ENCODE peak calls at places on chromosomes 6 and 20, in five cellular contexts. N is left colon; B is GOT3; P is activated T-helper 1 cell treated with anti-CD3 and anti-CD28 coated beads, Interleukin-12 subunit alpha, Interleukin-12 subunit beta, Interleukin-2, Interleukin-4 antibody, amounts not matched to agents 30 ng/mL and 10 ng/mL and 1 ng/mL, durations not matched to agents 14 hours and 24 hours and 36 hours; V is NAMALWA. E is an unnamed sample.

GRCh38 chr20:18058661-18059467 is 1.1 kb upstream of the OVOL2 start:
- DNase-seq in N (peak; percentile 50), B (no peak), P (no peak), V (no peak), E (no peak)

GRCh38 chr6:684831-685636 is 7.9 kb downstream of the EXOC2 start:
- DNase-seq in N (no peak), B (no peak), P (no peak), V (no peak), E (no peak)

GRCh38 chr20:16574656-16575355 is 1.6 kb upstream of the KIF16B start:
- DNase-seq in N (peak; percentile 88), B (peak; percentile 49), P (peak; percentile 81), V (peak; percentile 70), E (peak; percentile 92)

GRCh38 chr20:53126185-53126584 is 154.0 kb downstream of the TSHZ2 start:
- DNase-seq in N (no peak), B (no peak), P (no peak), V (no peak), E (no peak)

GRCh38 chr20:41524980-41525613 is 93.1 kb downstream of the CHD6 start:
- DNase-seq in N (peak; percentile 81), B (no peak), P (no peak), V (no peak), E (no peak)

GRCh38 chr6:135161996-135162395 is 19.1 kb upstream of the MYB start:
- DNase-seq in N (no peak), B (no peak), P (no peak), V (no peak), E (no peak)

GRCh38 chr6:99618649-99619408 is 12.2 kb downstream of the PRDM13 start:
- DNase-seq in N (no peak), B (no peak), P (no peak), V (no peak), E (no peak)

GRCh38 chr6:35681298-35681697 is 7.4 kb downstream of the FKBP5 start:
- DNase-seq in N (no peak), B (no peak), P (no peak), V (no peak), E (no peak)

GRCh38 chr6:41780623-41781301 is at the start of gene PRICKLE4:
- DNase-seq in N (peak; percentile 57), B (no peak), P (no peak), V (no peak), E (peak; percentile 43)

GRCh38 chr20:43849496-43850197 is 65.0 kb upstream of the TOX2 start:
- DNase-seq in N (no peak), B (no peak), P (no peak), V (no peak), E (no peak)

GRCh38 chr20:53608071-53608455 is 14.4 kb upstream of the ZNF217 start:
- DNase-seq in N (no peak), B (no peak), P (no peak), V (no peak), E (no peak)

GRCh38 chr6:158629376-158630221 is 14.9 kb downstream of the DYNLT1 start:
- DNase-seq in N (no peak), B (no peak), P (no peak), V (no peak), E (no peak)

GRCh38 chr20:48455606-48456360 is 372.0 kb downstream of the PREX1 start:
- DNase-seq in N (no peak), B (no peak), P (no peak), V (no peak), E (no peak)

GRCh38 chr6:41965429-41966213 is 24.0 kb upstream of the CCND3 start:
- DNase-seq in N (no peak), B (no peak), P (no peak), V (no peak), E (no peak)

GRCh38 chr6:125906158-125906998 is 50.2 kb upstream of the HINT3 start:
- DNase-seq in N (peak; percentile 67), B (no peak), P (peak; percentile 22), V (peak; percentile 52), E (peak; percentile 52)

GRCh38 chr6:21189721-21190120 is 403.8 kb upstream of the SOX4 start:
- DNase-seq in N (no peak), B (no peak), P (no peak), V (no peak), E (no peak)

GRCh38 chr6:30747300-30747687 is 2.9 kb upstream of the IER3 start:
- DNase-seq in N (no peak), B (no peak), P (no peak), V (no peak), E (no peak)

GRCh38 chr20:13008761-13009681 is at the start of gene SPTLC3:
- DNase-seq in N (peak; percentile 62), B (no peak), P (no peak), V (peak; percentile 1), E (no peak)

GRCh38 chr6:147911686-147912085 is 403.2 kb downstream of the SAMD5 start:
- DNase-seq in N (no peak), B (no peak), P (no peak), V (no peak), E (no peak)

GRCh38 chr6:79646006-79646405 is 14.9 kb downstream of the SH3BGRL2 start:
- DNase-seq in N (no peak), B (no peak), P (no peak), V (peak; percentile 62), E (no peak)

GRCh38 chr6:167977717-167978467 is 19.6 kb upstream of the KIF25 start:
- DNase-seq in N (no peak), B (no peak), P (no peak), V (no peak), E (no peak)

GRCh38 chr6:4606016-4606415 is 170.2 kb upstream of the CDYL start:
- DNase-seq in N (no peak), B (no peak), P (no peak), V (no peak), E (no peak)

GRCh38 chr20:4519530-4519929 is 202.2 kb upstream of the PRND start:
- DNase-seq in N (peak; percentile 7), B (no peak), P (peak; percentile 3), V (peak; percentile 23), E (peak; percentile 24)

GRCh38 chr6:106360989-106361430 is 493 bp downstream of the CRYBG1 start:
- DNase-seq in N (peak; percentile 44), B (no peak), P (no peak), V (no peak), E (peak; percentile 25)

GRCh38 chr20:57959589-57959988 is 249.8 kb upstream of the PMEPA1 start:
- DNase-seq in N (no peak), B (no peak), P (no peak), V (no peak), E (no peak)

GRCh38 chr20:10639051-10639761 is 34.6 kb downstream of the JAG1 start:
- DNase-seq in N (no peak), B (no peak), P (no peak), V (no peak), E (no peak)

GRCh38 chr6:14763139-14763538 is 482.7 kb upstream of the JARID2 start:
- DNase-seq in N (no peak), B (no peak), P (no peak), V (no peak), E (no peak)

GRCh38 chr6:45031601-45032000 is 296.5 kb upstream of the RUNX2 start:
- DNase-seq in N (no peak), B (no peak), P (no peak), V (no peak), E (no peak)

GRCh38 chr6:12175626-12176025 is 114.5 kb upstream of the EDN1 start:
- DNase-seq in N (no peak), B (no peak), P (no peak), V (no peak), E (no peak)

E was measured in germinal center.